ENCODE peak calls at places on chromosomes 1 and 21, in four cellular contexts. D is K562, R is WTC11, N is GM12878. B is an unnamed sample.

GRCh38 chr1:191641420-191642215 is 516.6 kb upstream of the RGS18 start:
- DNase-seq in D (peak), R (no peak), N (no peak), B (no peak)

GRCh38 chr1:66521736-66522365 is 12.1 kb upstream of the SGIP1 start:
- DNase-seq in D (no peak), R (no peak), N (no peak), B (no peak)

GRCh38 chr1:57959727-57960300 is 536.0 kb upstream of the DAB1 start:
- DNase-seq in D (no peak), R (no peak), N (no peak), B (peak)

GRCh38 chr1:41498809-41499208 is 14.3 kb upstream of the EDN2 start:
- DNase-seq in D (no peak), R (no peak), N (no peak), B (no peak)

GRCh38 chr1:39332291-39332690 is 127.8 kb downstream of the MACF1 start:
- DNase-seq in D (peak), R (no peak), N (no peak), B (no peak)

GRCh38 chr21:42258885-42259407 is 40.0 kb downstream of the ABCG1 start:
- DNase-seq in D (no peak), R (no peak), N (no peak), B (no peak)

GRCh38 chr1:198913667-198914066 is 274.8 kb downstream of the PTPRC start:
- DNase-seq in D (no peak), R (no peak), N (no peak), B (no peak)

GRCh38 chr1:21586222-21586621 is 77.0 kb downstream of the ALPL start:
- DNase-seq in D (no peak), R (no peak), N (no peak), B (no peak)

GRCh38 chr1:40044065-40044575 is 3.6 kb downstream of the CAP1 start:
- DNase-seq in D (no peak), R (no peak), N (no peak), B (no peak)

GRCh38 chr1:243801378-243801777 is 48.7 kb downstream of the AKT3 start:
- DNase-seq in D (no peak), R (no peak), N (no peak), B (no peak)

GRCh38 chr1:159229896-159230295 is 25.2 kb downstream of the ACKR1 start:
- DNase-seq in D (no peak), R (no peak), N (no peak), B (no peak)

GRCh38 chr21:45145146-45145545 is 70.8 kb downstream of the ADARB1 start:
- DNase-seq in D (no peak), R (no peak), N (no peak), B (no peak)

GRCh38 chr1:54865238-54866073 is 21.5 kb downstream of the DHCR24 start:
- DNase-seq in D (no peak), R (no peak), N (no peak), B (no peak)

GRCh38 chr1:59378621-59379020 is 81.7 kb downstream of the FGGY start:
- DNase-seq in D (no peak), R (no peak), N (no peak), B (no peak)

GRCh38 chr1:117612517-117613248 is 6.8 kb downstream of the TENT5C start:
- DNase-seq in D (peak), R (no peak), N (no peak), B (no peak)

GRCh38 chr1:20974069-20974468 is 187.0 kb upstream of the HP1BP3 start:
- DNase-seq in D (no peak), R (no peak), N (no peak), B (no peak)

GRCh38 chr1:154454391-154455120 is 47.5 kb upstream of the TDRD10 start:
- DNase-seq in D (no peak), R (no peak), N (no peak), B (no peak)

GRCh38 chr1:154456631-154457030 is 45.4 kb upstream of the TDRD10 start:
- DNase-seq in D (no peak), R (no peak), N (no peak), B (no peak)

GRCh38 chr1:154459044-154459443 is 43.0 kb upstream of the TDRD10 start:
- DNase-seq in D (no peak), R (no peak), N (no peak), B (no peak)

GRCh38 chr1:154453155-154453554 is 48.0 kb downstream of the IL6R start:
- DNase-seq in D (no peak), R (no peak), N (no peak), B (no peak)

DNA sequence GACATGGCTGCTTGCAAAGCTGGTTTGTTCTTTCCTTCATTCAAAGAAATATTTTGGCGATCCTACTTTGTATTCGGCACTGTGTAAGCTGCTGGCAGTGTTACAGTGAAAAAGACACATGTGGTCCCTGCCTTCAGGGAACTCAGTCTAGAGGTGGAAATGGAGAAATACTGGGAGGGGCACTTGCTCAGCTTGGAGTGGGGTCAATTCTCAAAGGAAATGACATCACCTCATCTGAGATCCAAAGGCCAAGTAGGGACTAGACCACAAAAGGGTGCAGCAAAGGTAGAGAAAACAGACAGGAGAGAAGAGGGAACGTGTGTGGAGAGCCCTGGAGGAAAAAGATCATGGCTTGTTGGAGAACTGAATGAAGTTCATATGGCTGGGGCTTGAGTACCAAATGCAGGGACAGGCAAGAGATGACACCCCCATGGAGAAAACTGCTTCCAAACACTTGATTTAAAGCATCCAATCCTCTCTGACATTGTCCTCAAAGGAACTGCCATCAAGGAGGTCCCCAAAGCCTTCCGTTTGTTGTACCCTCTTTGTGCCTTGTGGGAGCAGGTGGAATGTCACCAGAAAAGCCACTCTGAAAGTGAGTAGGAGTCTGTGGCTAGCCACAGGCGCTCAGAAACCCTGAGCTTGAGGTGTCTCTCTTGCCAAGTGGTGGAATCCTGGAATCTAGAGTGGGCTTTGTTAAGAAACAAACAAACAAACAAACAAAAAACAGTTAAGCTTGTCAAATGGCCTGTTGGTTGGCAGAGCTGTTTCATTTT is 48.3 kb upstream of the TDRD10 start:
- DNase-seq in D (no peak), R (no peak), N (no peak), B (no peak)
- TF ChIP-seq USF1 in D (no peak), R (no peak), N (no peak), B (no peak)

GRCh38 chr1:239361403-239361802 is 25.0 kb upstream of the CHRM3 start:
- DNase-seq in D (no peak), R (no peak), N (no peak), B (peak)
- TF ChIP-seq MAX in D (no peak), R (no peak), N (no peak), B (no peak)

GRCh38 chr1:214416417-214417212 is 134.8 kb downstream of the PTPN14 start:
- DNase-seq in D (no peak), R (no peak), N (no peak), B (no peak)
- TF ChIP-seq USF1 in D (no peak), R (no peak), N (no peak), B (no peak)

DNA sequence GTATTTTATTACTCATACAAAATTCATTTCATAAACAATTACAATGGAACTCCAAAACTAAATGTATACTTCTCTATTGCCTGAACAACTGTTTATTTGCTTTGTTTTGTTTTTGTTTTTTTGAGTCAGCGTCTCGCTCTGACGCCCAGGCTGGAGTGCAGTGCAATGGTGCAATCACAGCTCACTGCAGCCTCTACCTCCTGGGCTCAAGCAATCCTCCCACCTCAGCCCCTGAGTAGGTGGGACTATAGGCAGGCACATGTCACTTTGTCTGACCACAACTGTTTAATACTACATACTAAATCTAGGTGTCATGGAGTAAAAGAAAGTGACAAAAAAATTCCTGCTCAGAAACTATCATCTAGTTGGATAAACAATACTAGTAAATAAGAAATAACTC is 49.3 kb downstream of the RAB3GAP2 start:
- DNase-seq in D (no peak), R (no peak), N (no peak), B (no peak)
- TF ChIP-seq MAX in D (no peak), R (no peak), N (no peak), B (no peak)

DNA sequence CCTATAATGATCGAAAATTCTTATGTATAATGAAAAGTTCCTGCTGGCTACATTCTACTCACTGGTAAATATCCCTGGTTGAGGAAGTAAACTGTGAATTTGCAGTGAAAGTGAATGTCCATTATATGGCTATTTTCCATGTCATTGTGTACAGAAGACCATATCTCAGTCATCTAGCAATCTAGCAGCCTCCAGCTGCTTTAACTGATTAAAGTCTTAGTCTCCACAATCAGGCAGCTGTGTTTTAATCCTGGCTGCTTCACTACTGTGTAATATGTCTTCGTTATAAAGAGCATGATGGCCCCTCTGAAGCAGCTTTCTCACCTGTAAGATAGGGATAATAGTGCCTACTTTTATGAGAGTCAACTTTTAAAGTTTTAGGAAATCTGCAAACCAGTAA is 11.4 kb downstream of the CLCA2 start:
- DNase-seq in D (no peak), R (no peak), N (no peak), B (no peak)
- TF ChIP-seq USF1 in D (no peak), R (no peak), N (no peak), B (no peak)

DNA sequence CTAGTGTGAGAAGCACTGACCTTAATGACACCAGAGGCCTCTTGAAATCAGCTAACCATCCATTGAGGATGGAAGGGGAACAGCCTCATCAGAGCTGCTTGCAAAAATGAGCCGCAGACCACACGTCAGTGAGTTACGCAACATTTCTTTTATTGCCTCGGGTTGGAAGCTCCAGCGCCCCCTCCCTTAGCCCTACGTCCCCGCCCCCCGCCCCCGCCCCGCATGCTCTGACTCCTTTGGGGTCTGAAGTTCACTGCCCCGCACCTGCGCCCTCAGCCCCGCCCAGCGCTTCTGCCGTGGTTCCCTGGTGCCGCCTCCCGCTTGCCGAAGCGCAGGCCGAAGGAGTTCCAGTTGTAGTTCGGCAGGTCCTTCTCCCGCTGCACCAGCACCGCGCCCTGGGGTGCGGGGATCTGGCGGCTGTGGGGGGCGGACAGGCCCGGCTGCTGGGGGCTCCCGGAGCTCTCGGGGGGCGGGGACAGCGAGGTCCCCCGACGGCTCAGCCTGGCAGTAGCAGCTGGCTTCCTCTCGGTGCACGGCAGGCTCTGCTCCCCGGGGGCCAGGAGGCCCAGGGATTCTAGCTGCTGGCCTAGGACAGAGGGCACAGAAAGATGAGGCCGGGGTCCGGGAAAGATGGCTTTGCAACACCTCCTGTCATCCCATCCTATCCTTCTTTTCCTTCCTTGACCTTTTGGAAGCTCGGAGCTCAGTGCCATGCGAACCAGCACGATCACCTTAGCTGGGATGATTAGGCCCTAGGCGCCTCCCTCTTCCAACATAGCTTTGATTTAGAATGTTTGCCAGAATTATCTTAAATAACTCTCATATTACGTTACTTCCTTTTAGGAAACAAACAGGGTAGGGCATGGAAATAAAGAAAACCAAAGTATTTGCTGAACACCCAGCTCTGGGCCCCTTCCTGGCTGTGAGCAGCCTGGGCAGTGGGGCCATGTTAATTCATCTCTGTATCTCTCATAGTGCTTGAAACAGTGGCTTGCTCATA is 5.8 kb downstream of the KISS1 start:
- DNase-seq in D (peak), R (peak), N (no peak), B (no peak)
- TF ChIP-seq MAX in D (no peak), R (no peak), N (no peak), B (no peak)

DNA sequence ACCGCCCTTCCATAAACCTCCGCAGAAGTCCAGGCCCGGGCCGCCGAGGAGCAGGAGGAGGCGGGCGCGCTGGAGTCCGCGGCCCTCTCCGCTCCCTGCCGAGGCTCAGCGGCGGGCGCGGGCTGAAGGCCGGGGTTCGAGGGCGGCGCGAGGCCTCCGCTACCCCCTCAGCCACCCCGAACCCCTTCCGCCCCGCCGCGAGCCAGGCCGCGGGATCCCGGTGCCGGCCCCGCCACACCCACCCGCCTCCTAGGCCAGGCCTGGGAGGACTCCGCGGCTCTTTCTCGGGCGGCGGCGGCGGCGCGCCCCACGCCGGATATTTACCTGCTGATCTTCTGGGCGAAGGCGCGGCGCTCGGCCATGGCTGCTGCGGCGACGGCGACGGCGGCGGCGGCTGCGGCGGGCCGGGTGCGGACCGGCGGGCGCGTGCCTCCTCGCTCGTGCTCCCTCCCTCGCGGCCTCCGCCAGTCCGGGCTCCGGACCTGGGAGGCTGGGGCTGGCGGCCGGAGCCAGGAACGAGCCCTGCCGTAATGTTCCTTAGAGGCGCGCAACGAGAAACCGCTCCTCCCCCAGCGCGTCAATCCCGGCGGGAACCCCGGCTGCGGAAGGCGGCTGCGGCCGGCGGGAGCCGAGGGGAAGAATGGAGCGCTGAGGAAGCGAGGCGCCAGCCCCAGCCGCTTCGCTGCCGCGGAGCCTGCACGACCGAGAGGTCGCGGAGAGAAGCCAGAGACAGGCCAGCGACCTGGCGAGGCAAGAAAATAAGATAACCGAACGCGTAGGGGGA is at the start of gene DOCK7:
- DNase-seq in D (peak), R (peak), N (no peak), B (peak)
- TF ChIP-seq USF1 in D (no peak), R (no peak), N (no peak), B (no peak)

GRCh38 chr1:222582099-222582774 is 7.5 kb downstream of the TAF1A start:
- DNase-seq in D (no peak), R (no peak), N (peak), B (no peak)
- TF ChIP-seq MAX in D (no peak), R (no peak), N (no peak), B (no peak)

GRCh38 chr1:234748713-234749112 is 138.7 kb upstream of the IRF2BP2 start:
- DNase-seq in D (no peak), R (no peak), N (no peak), B (no peak)

GRCh38 chr1:234745844-234746797 is 136.1 kb upstream of the IRF2BP2 start:
- DNase-seq in D (peak), R (no peak), N (no peak), B (peak)

GRCh38 chr1:234748066-234748465 is 138.1 kb upstream of the IRF2BP2 start:
- DNase-seq in D (no peak), R (no peak), N (no peak), B (no peak)

GRCh38 chr1:234746798-234747196 is 136.8 kb upstream of the IRF2BP2 start:
- DNase-seq in D (no peak), R (no peak), N (no peak), B (no peak)

GRCh38 chr1:234743866-234744581 is 134.0 kb upstream of the IRF2BP2 start:
- DNase-seq in D (no peak), R (peak), N (no peak), B (no peak)
- TF ChIP-seq USF1 in D (no peak), R (no peak), N (no peak), B (no peak)

B was measured in SK-N-SH.